ENCODE peak calls at places on chromosomes 7 and 10, in six cellular contexts. One of them, this sample, is unnamed.

GRCh38 chr10:31419394-31420063 is 100.5 kb downstream of the ZEB1 start:
- DNase-seq in epithelial cell of esophagus: peak; percentile 16
- DNase-seq in kidney: no peak
- DNase-seq in sigmoid colon: no peak
- DNase-seq in CD8-positive, alpha-beta T cell: no peak
- DNase-seq in kidney epithelial cell: no peak
- DNase-seq in this sample: peak; percentile 85

GRCh38 chr10:86871563-86872183 is 85.7 kb downstream of the MMRN2 start:
- DNase-seq in epithelial cell of esophagus: no peak
- DNase-seq in kidney: no peak
- DNase-seq in sigmoid colon: no peak
- DNase-seq in CD8-positive, alpha-beta T cell: no peak
- DNase-seq in kidney epithelial cell: peak; percentile 4
- DNase-seq in this sample: no peak

GRCh38 chr10:45425628-45426563 is 51.9 kb downstream of the ALOX5 start:
- DNase-seq in epithelial cell of esophagus: peak; percentile 38
- DNase-seq in kidney: no peak
- DNase-seq in sigmoid colon: no peak
- DNase-seq in CD8-positive, alpha-beta T cell: no peak
- DNase-seq in kidney epithelial cell: peak; percentile 34
- DNase-seq in this sample: peak; percentile 83

GRCh38 chr7:144011458-144012230 is 11.5 kb downstream of the OR6B1 start:
- DNase-seq in epithelial cell of esophagus: no peak
- DNase-seq in kidney: no peak
- DNase-seq in sigmoid colon: no peak
- DNase-seq in CD8-positive, alpha-beta T cell: no peak
- DNase-seq in kidney epithelial cell: no peak
- DNase-seq in this sample: no peak

GRCh38 chr7:4707134-4707651 is 25.1 kb downstream of the FOXK1 start:
- DNase-seq in epithelial cell of esophagus: no peak
- DNase-seq in kidney: no peak
- DNase-seq in sigmoid colon: no peak
- DNase-seq in CD8-positive, alpha-beta T cell: no peak
- DNase-seq in kidney epithelial cell: no peak
- DNase-seq in this sample: no peak

GRCh38 chr10:126584836-126585235 is 85.7 kb downstream of the C10orf90 start:
- DNase-seq in epithelial cell of esophagus: no peak
- DNase-seq in kidney: no peak
- DNase-seq in sigmoid colon: no peak
- DNase-seq in CD8-positive, alpha-beta T cell: no peak
- DNase-seq in kidney epithelial cell: no peak
- DNase-seq in this sample: no peak

GRCh38 chr7:25857376-25858067 is 294.5 kb upstream of the NFE2L3 start:
- DNase-seq in epithelial cell of esophagus: peak; percentile 78
- DNase-seq in kidney: peak; percentile 87
- DNase-seq in sigmoid colon: peak; percentile 75
- DNase-seq in CD8-positive, alpha-beta T cell: no peak
- DNase-seq in kidney epithelial cell: no peak
- DNase-seq in this sample: no peak

GRCh38 chr7:28685291-28685659 is 272.9 kb downstream of the TRIL start:
- DNase-seq in epithelial cell of esophagus: no peak
- DNase-seq in kidney: no peak
- DNase-seq in sigmoid colon: peak; percentile 73
- DNase-seq in CD8-positive, alpha-beta T cell: no peak
- DNase-seq in kidney epithelial cell: no peak
- DNase-seq in this sample: no peak

GRCh38 chr10:78512205-78512550 is 478.5 kb downstream of the RPS24 start:
- DNase-seq in epithelial cell of esophagus: no peak
- DNase-seq in kidney: no peak
- DNase-seq in sigmoid colon: no peak
- DNase-seq in CD8-positive, alpha-beta T cell: peak; percentile 25
- DNase-seq in kidney epithelial cell: no peak
- DNase-seq in this sample: no peak

GRCh38 chr10:662686-663465 is 26.6 kb downstream of the DIP2C start:
- DNase-seq in epithelial cell of esophagus: no peak
- DNase-seq in kidney: no peak
- DNase-seq in sigmoid colon: no peak
- DNase-seq in CD8-positive, alpha-beta T cell: no peak
- DNase-seq in kidney epithelial cell: no peak
- DNase-seq in this sample: no peak

GRCh38 chr10:62610649-62611229 is 193.8 kb upstream of the ADO start:
- DNase-seq in epithelial cell of esophagus: peak; percentile 64
- DNase-seq in kidney: peak; percentile 72
- DNase-seq in sigmoid colon: no peak
- DNase-seq in CD8-positive, alpha-beta T cell: peak; percentile 75
- DNase-seq in kidney epithelial cell: no peak
- DNase-seq in this sample: no peak

GRCh38 chr7:90033850-90034249 is 120.4 kb upstream of the STEAP1 start:
- DNase-seq in epithelial cell of esophagus: no peak
- DNase-seq in kidney: no peak
- DNase-seq in sigmoid colon: no peak
- DNase-seq in CD8-positive, alpha-beta T cell: no peak
- DNase-seq in kidney epithelial cell: no peak
- DNase-seq in this sample: no peak

DNA sequence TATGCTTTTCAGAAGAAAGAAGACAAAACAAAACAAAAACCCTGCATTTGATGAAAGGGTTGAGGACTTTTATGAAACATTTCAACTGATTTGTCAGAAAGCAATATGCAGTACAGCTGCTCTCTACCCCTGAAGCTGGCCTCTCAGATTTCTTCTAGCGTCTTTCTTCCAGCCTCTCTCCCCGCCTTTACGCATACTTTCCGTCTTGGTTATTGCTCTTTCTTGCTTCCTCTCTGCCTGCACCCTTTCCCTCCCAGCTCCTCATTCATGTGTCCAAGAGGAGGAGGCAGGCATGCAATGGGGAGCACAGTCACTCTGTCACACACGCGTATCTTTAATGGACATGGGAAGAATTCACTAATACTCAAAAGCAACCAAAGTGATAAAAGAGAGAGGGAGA is 91.0 kb upstream of the COL1A2 start:
- DNase-seq in epithelial cell of esophagus: no peak
- DNase-seq in kidney: no peak
- DNase-seq in sigmoid colon: peak; percentile 72
- DNase-seq in CD8-positive, alpha-beta T cell: no peak
- DNase-seq in kidney epithelial cell: no peak
- DNase-seq in this sample: no peak
- H3K4me3 ChIP-seq in epithelial cell of esophagus: no peak overlapping the region
- H3K4me3 ChIP-seq in kidney: no peak overlapping the region
- H3K4me3 ChIP-seq in sigmoid colon: no peak overlapping the region
- H3K4me3 ChIP-seq in CD8-positive, alpha-beta T cell: no peak overlapping the region
- H3K4me3 ChIP-seq in kidney epithelial cell: no peak overlapping the region
- H3K4me3 ChIP-seq in this sample: no peak overlapping the region

GRCh38 chr7:155324012-155324917 is 26.6 kb downstream of the INSIG1 start:
- DNase-seq in epithelial cell of esophagus: no peak
- DNase-seq in kidney: no peak
- DNase-seq in sigmoid colon: no peak
- DNase-seq in CD8-positive, alpha-beta T cell: no peak
- DNase-seq in kidney epithelial cell: no peak
- DNase-seq in this sample: no peak
- TF ChIP-seq CTCF in epithelial cell of esophagus: no peak
- TF ChIP-seq CTCF in kidney: no peak
- TF ChIP-seq CTCF in sigmoid colon: no peak
- TF ChIP-seq CTCF in CD8-positive, alpha-beta T cell: no peak
- TF ChIP-seq CTCF in kidney epithelial cell: no peak
- TF ChIP-seq CTCF in this sample: no peak

DNA sequence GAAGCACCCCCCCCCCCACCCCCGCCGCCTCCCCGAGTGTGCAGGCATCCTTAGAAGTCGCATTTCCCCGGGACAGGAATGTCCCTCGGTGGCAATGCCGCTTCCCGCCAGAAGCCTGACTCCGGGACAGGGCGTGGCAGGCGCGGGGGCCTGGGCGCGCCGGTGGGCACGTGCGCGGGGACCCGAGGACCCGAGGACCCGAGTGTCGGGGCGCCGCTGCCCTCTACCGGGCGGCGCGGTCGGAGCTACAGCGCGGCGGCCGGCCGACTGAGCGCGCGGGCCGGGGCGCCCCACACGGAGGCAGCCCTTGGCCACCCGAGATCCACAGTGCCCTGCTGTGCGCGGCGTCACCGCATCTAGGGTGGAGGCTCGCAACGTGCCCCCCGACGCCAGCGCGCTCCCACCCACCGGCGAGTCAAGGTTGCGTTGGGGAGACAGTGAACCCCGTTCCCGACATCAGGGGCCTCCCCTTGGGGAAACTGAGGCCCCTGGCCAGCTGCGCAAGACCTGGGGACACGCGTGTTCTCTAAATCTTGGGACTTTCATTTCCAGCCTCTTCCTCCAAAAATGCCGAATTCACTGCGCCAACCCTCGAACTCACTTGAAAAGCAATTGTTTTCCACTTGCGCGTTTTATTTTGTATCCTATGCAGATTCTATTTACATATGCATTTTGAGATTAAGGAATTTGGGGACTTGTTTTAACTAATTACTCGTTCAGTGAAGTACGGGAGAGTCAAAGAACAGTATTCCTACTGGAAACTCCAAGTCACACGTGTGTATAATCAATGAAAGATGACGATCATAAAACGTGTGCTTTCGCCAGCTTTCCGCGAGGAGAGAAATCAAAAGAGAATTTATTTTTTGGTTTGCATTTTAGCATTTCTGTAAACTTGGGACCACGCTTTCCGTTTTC is 3.1 kb upstream of the CUX1 start:
- DNase-seq in epithelial cell of esophagus: peak; percentile 57
- DNase-seq in kidney: peak; percentile 79
- DNase-seq in sigmoid colon: peak; percentile 77
- DNase-seq in CD8-positive, alpha-beta T cell: peak; percentile 78
- DNase-seq in kidney epithelial cell: no peak
- DNase-seq in this sample: no peak
- H3K4me3 ChIP-seq in epithelial cell of esophagus: peak overlapping the region; percentile 59
- H3K4me3 ChIP-seq in kidney: peak overlapping the region; percentile 71
- H3K4me3 ChIP-seq in sigmoid colon: peak overlapping the region; percentile 96
- H3K4me3 ChIP-seq in CD8-positive, alpha-beta T cell: peak overlapping the region; percentile 80
- H3K4me3 ChIP-seq in kidney epithelial cell: peak overlapping the region; percentile 73
- H3K4me3 ChIP-seq in this sample: peak overlapping the region; percentile 62

DNA sequence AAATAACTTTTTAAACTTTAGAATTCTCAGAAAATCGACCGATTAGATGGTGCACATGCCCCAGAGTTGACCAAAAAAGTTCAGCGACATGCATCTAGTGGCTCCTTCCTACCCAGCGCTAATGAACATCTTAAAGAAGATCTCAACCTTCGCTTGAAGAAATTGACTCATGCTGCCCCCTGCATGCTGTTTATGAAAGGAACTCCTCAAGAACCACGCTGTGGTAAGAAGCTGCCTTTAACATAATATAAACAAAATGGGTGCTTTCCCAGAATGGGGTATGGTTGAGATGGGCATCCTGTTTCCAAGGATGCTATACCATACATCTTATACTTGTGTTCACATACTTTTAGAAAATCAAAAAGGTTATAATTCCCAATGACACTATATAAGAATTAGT is 24.6 kb downstream of the GLRX3 start:
- DNase-seq in epithelial cell of esophagus: no peak
- DNase-seq in kidney: no peak
- DNase-seq in sigmoid colon: no peak
- DNase-seq in CD8-positive, alpha-beta T cell: no peak
- DNase-seq in kidney epithelial cell: no peak
- DNase-seq in this sample: no peak
- TF ChIP-seq CTCF in epithelial cell of esophagus: no peak
- TF ChIP-seq CTCF in kidney: no peak
- TF ChIP-seq CTCF in sigmoid colon: no peak
- TF ChIP-seq CTCF in CD8-positive, alpha-beta T cell: no peak
- TF ChIP-seq CTCF in kidney epithelial cell: no peak
- TF ChIP-seq CTCF in this sample: no peak

GRCh38 chr10:13847201-13847631 is 260.5 kb downstream of the PRPF18 start:
- DNase-seq in epithelial cell of esophagus: peak; percentile 49
- DNase-seq in kidney: no peak
- DNase-seq in sigmoid colon: no peak
- DNase-seq in CD8-positive, alpha-beta T cell: no peak
- DNase-seq in kidney epithelial cell: no peak
- DNase-seq in this sample: no peak
- H3K4me3 ChIP-seq in epithelial cell of esophagus: no peak overlapping the region
- H3K4me3 ChIP-seq in kidney: no peak overlapping the region
- H3K4me3 ChIP-seq in sigmoid colon: no peak overlapping the region
- H3K4me3 ChIP-seq in CD8-positive, alpha-beta T cell: no peak overlapping the region
- H3K4me3 ChIP-seq in kidney epithelial cell: no peak overlapping the region
- H3K4me3 ChIP-seq in this sample: no peak overlapping the region

DNA sequence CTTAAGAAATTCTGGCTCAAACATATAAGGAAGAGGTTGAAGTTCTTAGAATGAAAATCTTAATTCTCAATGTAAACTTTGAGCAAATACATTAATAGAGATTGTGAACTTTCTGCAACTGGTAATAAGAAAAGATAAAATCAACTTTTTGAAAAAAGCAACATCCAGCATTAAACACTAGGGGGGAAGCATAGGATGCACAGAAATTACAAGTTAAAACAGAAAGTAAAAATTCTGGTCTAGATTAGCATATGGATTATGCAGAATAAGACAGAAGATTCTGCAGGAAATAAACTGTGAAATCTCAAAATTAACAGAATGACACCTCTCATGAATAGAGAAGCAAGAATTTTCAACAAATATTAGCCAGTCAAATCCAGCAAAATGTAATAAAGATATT is 38.0 kb upstream of the CAV2 start:
- DNase-seq in epithelial cell of esophagus: no peak
- DNase-seq in kidney: no peak
- DNase-seq in sigmoid colon: no peak
- DNase-seq in CD8-positive, alpha-beta T cell: no peak
- DNase-seq in kidney epithelial cell: no peak
- DNase-seq in this sample: no peak
- TF ChIP-seq CTCF in epithelial cell of esophagus: no peak
- TF ChIP-seq CTCF in kidney: no peak
- TF ChIP-seq CTCF in sigmoid colon: no peak
- TF ChIP-seq CTCF in CD8-positive, alpha-beta T cell: no peak
- TF ChIP-seq CTCF in kidney epithelial cell: no peak
- TF ChIP-seq CTCF in this sample: no peak

DNA sequence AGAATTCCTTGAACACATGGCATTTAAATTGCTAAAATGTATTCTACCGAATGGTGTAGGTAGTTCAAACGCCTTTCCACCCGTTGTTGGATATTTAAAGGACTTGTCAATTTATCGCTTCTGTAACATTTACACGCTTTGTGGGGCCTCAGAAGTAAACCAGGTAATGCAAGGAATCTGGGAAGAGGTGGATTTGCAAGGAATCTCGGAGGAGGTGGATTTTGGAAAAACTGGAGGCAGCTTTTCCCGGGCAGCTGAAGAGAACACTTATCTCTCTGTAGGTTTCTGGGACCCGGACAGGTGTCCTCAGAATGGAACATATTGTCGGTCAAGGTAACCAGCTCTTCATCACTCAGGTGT is 592 bp upstream of the MAPK8 start:
- DNase-seq in epithelial cell of esophagus: no peak
- DNase-seq in kidney: no peak
- DNase-seq in sigmoid colon: no peak
- DNase-seq in CD8-positive, alpha-beta T cell: no peak
- DNase-seq in kidney epithelial cell: no peak
- DNase-seq in this sample: no peak
- H3K4me3 ChIP-seq in epithelial cell of esophagus: peak overlapping the region; percentile 37
- H3K4me3 ChIP-seq in kidney: peak overlapping the region; percentile 18
- H3K4me3 ChIP-seq in sigmoid colon: peak overlapping the region; percentile 98
- H3K4me3 ChIP-seq in CD8-positive, alpha-beta T cell: peak overlapping the region; percentile 42
- H3K4me3 ChIP-seq in kidney epithelial cell: peak overlapping the region; percentile 37
- H3K4me3 ChIP-seq in this sample: peak overlapping the region; percentile 44

DNA sequence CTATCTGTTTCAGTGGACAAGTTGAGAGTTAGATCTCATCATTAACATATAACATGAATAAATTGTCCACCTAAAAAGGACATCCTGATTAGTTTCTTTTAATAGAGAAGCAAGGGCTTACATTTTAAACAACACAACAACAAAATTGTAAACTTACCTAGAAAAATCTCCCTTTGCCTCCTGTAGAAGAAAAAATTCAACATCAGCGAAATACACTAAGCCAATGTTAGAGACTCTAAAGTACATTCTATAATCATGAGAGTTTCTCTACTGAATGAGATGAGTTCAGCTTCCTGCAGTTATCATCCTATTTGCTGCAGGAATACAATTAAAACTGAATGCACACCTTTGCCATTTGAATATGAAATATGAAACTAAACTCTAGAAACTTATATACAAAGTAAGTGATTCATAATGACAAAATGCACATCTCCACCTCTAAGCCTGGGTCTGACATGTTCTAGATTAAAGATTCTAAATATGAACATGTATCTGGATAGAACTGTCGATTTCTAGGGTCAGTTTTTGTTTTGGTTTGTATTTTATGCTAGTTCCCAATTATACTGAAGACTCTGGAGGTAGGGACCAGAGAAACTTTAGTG is 174.8 kb downstream of the PRPF18 start:
- DNase-seq in epithelial cell of esophagus: no peak
- DNase-seq in kidney: no peak
- DNase-seq in sigmoid colon: no peak
- DNase-seq in CD8-positive, alpha-beta T cell: no peak
- DNase-seq in kidney epithelial cell: no peak
- DNase-seq in this sample: no peak
- TF ChIP-seq CTCF in epithelial cell of esophagus: no peak
- TF ChIP-seq CTCF in kidney: no peak
- TF ChIP-seq CTCF in sigmoid colon: no peak
- TF ChIP-seq CTCF in CD8-positive, alpha-beta T cell: no peak
- TF ChIP-seq CTCF in kidney epithelial cell: no peak
- TF ChIP-seq CTCF in this sample: no peak